ENCODE peak calls at places on chromosomes 12 and 14, in ten cellular contexts. One of them, this sample, is unnamed.

GRCh38 chr14:61211476-61212262 is 69.5 kb downstream of the TMEM30B start:
- DNase-seq in AG08396: no peak
- DNase-seq in activated T-helper 1 cell treated with anti-CD3 and anti-CD28 coated beads, Interleukin-2, amount 50 U/mL, for 16 hours: no peak
- DNase-seq in activated CD4-positive, alpha-beta T cell treated with anti-CD3 and anti-CD28 coated beads, Interleukin-2, amount 10 ng/mL, durations not matched to agents 7 days and 5 days: no peak
- DNase-seq in epithelial cell of esophagus: no peak
- DNase-seq in AG20443: no peak
- DNase-seq in right cardiac atrium: no peak
- DNase-seq in IMR-90: no peak
- DNase-seq in T1000: no peak
- DNase-seq in left ventricle myocardium inferior: no peak
- DNase-seq in this sample: no peak

GRCh38 chr14:31229638-31230229 is 22.1 kb upstream of the HECTD1 start:
- DNase-seq in right cardiac atrium: peak
- DNase-seq in IMR-90: peak
- DNase-seq in T1000: peak
- DNase-seq in epithelial cell of esophagus: peak
- DNase-seq in AG08396: peak
- DNase-seq in left ventricle myocardium inferior: peak
- DNase-seq in activated T-helper 1 cell treated with anti-CD3 and anti-CD28 coated beads, Interleukin-2, amount 50 U/mL, for 16 hours: no peak
- DNase-seq in AG20443: peak
- DNase-seq in activated CD4-positive, alpha-beta T cell treated with anti-CD3 and anti-CD28 coated beads, Interleukin-2, amount 10 ng/mL, durations not matched to agents 7 days and 5 days: no peak
- DNase-seq in this sample: no peak

GRCh38 chr14:103097244-103097993 is 2.9 kb downstream of the EXOC3L4 start:
- DNase-seq in T1000: no peak
- DNase-seq in activated CD4-positive, alpha-beta T cell treated with anti-CD3 and anti-CD28 coated beads, Interleukin-2, amount 10 ng/mL, durations not matched to agents 7 days and 5 days: no peak
- DNase-seq in right cardiac atrium: peak
- DNase-seq in epithelial cell of esophagus: no peak
- DNase-seq in AG20443: no peak
- DNase-seq in AG08396: no peak
- DNase-seq in activated T-helper 1 cell treated with anti-CD3 and anti-CD28 coated beads, Interleukin-2, amount 50 U/mL, for 16 hours: no peak
- DNase-seq in IMR-90: no peak
- DNase-seq in left ventricle myocardium inferior: no peak
- DNase-seq in this sample: no peak

GRCh38 chr12:109033239-109034196 is 12.7 kb upstream of the SVOP start:
- DNase-seq in right cardiac atrium: no peak
- DNase-seq in activated T-helper 1 cell treated with anti-CD3 and anti-CD28 coated beads, Interleukin-2, amount 50 U/mL, for 16 hours: no peak
- DNase-seq in T1000: no peak
- DNase-seq in AG20443: no peak
- DNase-seq in activated CD4-positive, alpha-beta T cell treated with anti-CD3 and anti-CD28 coated beads, Interleukin-2, amount 10 ng/mL, durations not matched to agents 7 days and 5 days: no peak
- DNase-seq in epithelial cell of esophagus: peak
- DNase-seq in IMR-90: no peak
- DNase-seq in AG08396: no peak
- DNase-seq in left ventricle myocardium inferior: no peak
- DNase-seq in this sample: no peak

GRCh38 chr12:71799105-71799504 is 40.5 kb upstream of the TBC1D15 start:
- DNase-seq in left ventricle myocardium inferior: no peak
- DNase-seq in epithelial cell of esophagus: peak
- DNase-seq in activated CD4-positive, alpha-beta T cell treated with anti-CD3 and anti-CD28 coated beads, Interleukin-2, amount 10 ng/mL, durations not matched to agents 7 days and 5 days: no peak
- DNase-seq in AG08396: peak
- DNase-seq in IMR-90: peak
- DNase-seq in activated T-helper 1 cell treated with anti-CD3 and anti-CD28 coated beads, Interleukin-2, amount 50 U/mL, for 16 hours: no peak
- DNase-seq in AG20443: peak
- DNase-seq in T1000: no peak
- DNase-seq in right cardiac atrium: no peak
- DNase-seq in this sample: no peak

GRCh38 chr14:64605926-64606685 is 56.3 kb downstream of the PPP1R36 start:
- DNase-seq in T1000: no peak
- DNase-seq in activated T-helper 1 cell treated with anti-CD3 and anti-CD28 coated beads, Interleukin-2, amount 50 U/mL, for 16 hours: no peak
- DNase-seq in activated CD4-positive, alpha-beta T cell treated with anti-CD3 and anti-CD28 coated beads, Interleukin-2, amount 10 ng/mL, durations not matched to agents 7 days and 5 days: no peak
- DNase-seq in IMR-90: peak
- DNase-seq in epithelial cell of esophagus: peak
- DNase-seq in left ventricle myocardium inferior: no peak
- DNase-seq in AG08396: no peak
- DNase-seq in right cardiac atrium: no peak
- DNase-seq in AG20443: no peak
- DNase-seq in this sample: no peak

GRCh38 chr12:65891219-65891618 is 66.9 kb downstream of the HMGA2 start:
- DNase-seq in AG08396: no peak
- DNase-seq in epithelial cell of esophagus: no peak
- DNase-seq in right cardiac atrium: no peak
- DNase-seq in AG20443: peak
- DNase-seq in left ventricle myocardium inferior: no peak
- DNase-seq in IMR-90: peak
- DNase-seq in activated T-helper 1 cell treated with anti-CD3 and anti-CD28 coated beads, Interleukin-2, amount 50 U/mL, for 16 hours: no peak
- DNase-seq in activated CD4-positive, alpha-beta T cell treated with anti-CD3 and anti-CD28 coated beads, Interleukin-2, amount 10 ng/mL, durations not matched to agents 7 days and 5 days: no peak
- DNase-seq in T1000: no peak
- DNase-seq in this sample: no peak

GRCh38 chr14:94342334-94342934 is 19.3 kb upstream of the SERPINA6 start:
- DNase-seq in IMR-90: peak
- DNase-seq in right cardiac atrium: peak
- DNase-seq in activated T-helper 1 cell treated with anti-CD3 and anti-CD28 coated beads, Interleukin-2, amount 50 U/mL, for 16 hours: no peak
- DNase-seq in activated CD4-positive, alpha-beta T cell treated with anti-CD3 and anti-CD28 coated beads, Interleukin-2, amount 10 ng/mL, durations not matched to agents 7 days and 5 days: no peak
- DNase-seq in T1000: peak
- DNase-seq in left ventricle myocardium inferior: peak
- DNase-seq in epithelial cell of esophagus: peak
- DNase-seq in AG20443: peak
- DNase-seq in AG08396: peak
- DNase-seq in this sample: no peak